ENCODE peak calls at places on chromosomes 1 and 21, in seven cellular contexts. Q is germinal center, F is cardiac fibroblast, I is NB4, T is GM23248, L is PC-3, B is tibial artery. Y is an unnamed sample.

GRCh38 chr21:36691539-36692124 is 7.3 kb upstream of the SIM2 start:
- DNase-seq in Q (no peak), F (no peak), I (no peak), T (no peak), L (no peak), B (no peak), Y (no peak)

GRCh38 chr1:245177071-245177900 is 22.5 kb downstream of the KIF26B start:
- DNase-seq in Q (no peak), F (no peak), I (no peak), T (no peak), L (peak), B (no peak), Y (no peak)

GRCh38 chr1:46529031-46529630 is 22.3 kb downstream of the KNCN start:
- DNase-seq in Q (no peak), F (no peak), I (no peak), T (no peak), L (peak), B (no peak), Y (no peak)

GRCh38 chr1:19654886-19655717 is 9.6 kb upstream of the HTR6 start:
- DNase-seq in Q (no peak), F (no peak), I (no peak), T (no peak), L (no peak), B (no peak), Y (no peak)

GRCh38 chr1:213613549-213613948 is 374.2 kb upstream of the PROX1 start:
- DNase-seq in Q (no peak), F (no peak), I (no peak), T (no peak), L (no peak), B (no peak), Y (no peak)

GRCh38 chr1:162629651-162630050 is 2.6 kb upstream of the DDR2 start:
- DNase-seq in Q (no peak), F (peak), I (no peak), T (peak), L (no peak), B (no peak), Y (peak)

GRCh38 chr1:161307892-161308638 is 1.7 kb downstream of the MPZ start:
- DNase-seq in Q (no peak), F (peak), I (no peak), T (no peak), L (no peak), B (no peak), Y (peak)

GRCh38 chr1:154446292-154446691 is 41.1 kb downstream of the IL6R start:
- DNase-seq in Q (no peak), F (peak), I (no peak), T (peak), L (no peak), B (peak), Y (peak)

GRCh38 chr21:43192501-43193081 is 23.8 kb downstream of the CRYAA start:
- DNase-seq in Q (no peak), F (no peak), I (no peak), T (no peak), L (no peak), B (peak), Y (no peak)

GRCh38 chr1:206923009-206923960 is 1.5 kb upstream of the FCMR start:
- DNase-seq in Q (peak), F (no peak), I (peak), T (no peak), L (no peak), B (no peak), Y (no peak)

GRCh38 chr1:156834322-156834721 is 17.7 kb upstream of the SH2D2A start:
- DNase-seq in Q (no peak), F (no peak), I (no peak), T (no peak), L (no peak), B (no peak), Y (no peak)

GRCh38 chr21:44874497-44875331 is 1.2 kb upstream of the PTTG1IP start:
- DNase-seq in Q (peak), F (no peak), I (peak), T (peak), L (peak), B (peak), Y (no peak)

GRCh38 chr1:40267767-40268187 is 9.7 kb downstream of the ZMPSTE24 start:
- DNase-seq in Q (no peak), F (peak), I (no peak), T (peak), L (peak), B (no peak), Y (peak)

GRCh38 chr21:39775816-39776215 is 30.8 kb downstream of the IGSF5 start:
- DNase-seq in Q (no peak), F (no peak), I (no peak), T (no peak), L (no peak), B (no peak), Y (no peak)

GRCh38 chr21:28069446-28069845 is 923.2 kb downstream of the LTN1 start:
- DNase-seq in Q (no peak), F (peak), I (no peak), T (peak), L (peak), B (no peak), Y (peak)